ENCODE peak calls at places on chromosomes 3 and 15, in six cellular contexts. Z is activated B cell treated with CpG ODN at 0.5 μM for 24 hours, F is neural crest cell, D is NCI-H1105 treated with DMSO at 0.1 percent for 48 hours, Q is left ventricle myocardium superior, R is NCI-H2029 treated with DMSO at 0.1 percent for 48 hours. J is an unnamed sample.

GRCh38 chr3:38088126-38088525 is 48.8 kb downstream of the ACAA1 start:
- DNase-seq in Z (no peak), F (no peak), D (no peak), Q (no peak), R (no peak), J (no peak)

GRCh38 chr15:39108021-39108420 is 472.9 kb upstream of the THBS1 start:
- DNase-seq in Z (no peak), F (no peak), D (no peak), Q (no peak), R (no peak), J (no peak)

GRCh38 chr15:94298359-94298758 is 67.0 kb downstream of the MCTP2 start:
- DNase-seq in Z (no peak), F (no peak), D (no peak), Q (no peak), R (no peak), J (no peak)

GRCh38 chr3:49327485-49327884 is 12.4 kb downstream of the USP4 start:
- DNase-seq in Z (no peak), F (no peak), D (no peak), Q (no peak), R (no peak), J (peak; percentile 20)

GRCh38 chr3:123750659-123751420 is 133.3 kb downstream of the MYLK start:
- DNase-seq in Z (no peak), F (no peak), D (no peak), Q (no peak), R (no peak), J (no peak)

GRCh38 chr3:132211896-132212295 is 105.3 kb upstream of the ACP3 start:
- DNase-seq in Z (no peak), F (no peak), D (no peak), Q (no peak), R (no peak), J (no peak)

GRCh38 chr3:52185837-52186236 is 12.1 kb upstream of the ALAS1 start:
- DNase-seq in Z (no peak), F (no peak), D (no peak), Q (no peak), R (no peak), J (peak; percentile 69)

GRCh38 chr3:106809633-106810460 is 567.4 kb upstream of the CCDC54 start:
- DNase-seq in Z (no peak), F (no peak), D (peak; percentile 95), Q (no peak), R (no peak), J (no peak)

GRCh38 chr15:40002295-40002694 is 36.7 kb downstream of the SRP14 start:
- DNase-seq in Z (no peak), F (no peak), D (no peak), Q (no peak), R (no peak), J (no peak)

GRCh38 chr3:71725279-71725991 is at the start of gene EIF4E3:
- DNase-seq in Z (peak; percentile 53), F (peak; percentile 23), D (no peak), Q (peak; percentile 69), R (no peak), J (no peak)

J was measured in KBM-7.